ENCODE peak calls at places on chromosomes 11 and 22, in ten cellular contexts. H, Z, O, Y, D, W, J, E, M and B are unnamed samples.

GRCh38 chr11:46380340-46381045 is 976 bp upstream of the MDK start:
- DNase-seq in H (no peak), Z (peak; percentile 90), O (peak; percentile 87), Y (peak; percentile 87), D (peak; percentile 85), W (peak; percentile 57), J (peak; percentile 92), E (peak; percentile 80), M (no peak), B (no peak)

GRCh38 chr22:29043906-29044575 is 17.6 kb downstream of the C22orf31 start:
- DNase-seq in H (no peak), Z (no peak), O (no peak), Y (no peak), D (no peak), W (no peak), J (no peak), E (no peak), M (no peak), B (peak; percentile 39)

GRCh38 chr11:47152953-47153950 is 23.4 kb downstream of the ARFGAP2 start:
- DNase-seq in H (no peak), Z (peak; percentile 93), O (peak; percentile 79), Y (peak; percentile 89), D (peak; percentile 89), W (peak; percentile 60), J (no peak), E (peak; percentile 84), M (no peak), B (peak; percentile 91)

GRCh38 chr11:120167659-120168058 is 29.7 kb upstream of the TRIM29 start:
- DNase-seq in H (no peak), Z (no peak), O (no peak), Y (no peak), D (peak; percentile 60), W (no peak), J (no peak), E (no peak), M (no peak), B (no peak)

GRCh38 chr11:63666874-63667273 is 4.3 kb downstream of the ATL3 start:
- DNase-seq in H (no peak), Z (no peak), O (no peak), Y (no peak), D (no peak), W (no peak), J (no peak), E (no peak), M (no peak), B (no peak)

GRCh38 chr11:61152816-61153592 is 8.2 kb downstream of the VPS37C start:
- DNase-seq in H (no peak), Z (no peak), O (no peak), Y (no peak), D (peak; percentile 56), W (no peak), J (peak; percentile 38), E (no peak), M (no peak), B (no peak)

GRCh38 chr11:118530180-118530682 is 761 bp upstream of the TMEM25 start:
- DNase-seq in H (no peak), Z (no peak), O (peak; percentile 71), Y (no peak), D (no peak), W (peak; percentile 32), J (no peak), E (peak; percentile 37), M (no peak), B (no peak)

GRCh38 chr11:10528121-10528520 is 12.9 kb downstream of the RNF141 start:
- DNase-seq in H (no peak), Z (no peak), O (no peak), Y (no peak), D (no peak), W (no peak), J (no peak), E (no peak), M (no peak), B (no peak)

GRCh38 chr11:130123414-130124040 is 36.1 kb upstream of the ST14 start:
- DNase-seq in H (no peak), Z (no peak), O (no peak), Y (no peak), D (no peak), W (no peak), J (no peak), E (no peak), M (no peak), B (no peak)

GRCh38 chr11:130120045-130120444 is 39.5 kb upstream of the ST14 start:
- DNase-seq in H (no peak), Z (no peak), O (no peak), Y (no peak), D (no peak), W (no peak), J (no peak), E (no peak), M (no peak), B (no peak)

GRCh38 chr11:130122141-130122575 is 37.4 kb upstream of the ST14 start:
- DNase-seq in H (peak; percentile 60), Z (no peak), O (no peak), Y (no peak), D (no peak), W (no peak), J (no peak), E (no peak), M (no peak), B (no peak)

GRCh38 chr11:130124096-130124495 is 35.5 kb upstream of the ST14 start:
- DNase-seq in H (peak; percentile 61), Z (no peak), O (no peak), Y (no peak), D (peak; percentile 86), W (no peak), J (peak; percentile 90), E (peak; percentile 44), M (peak; percentile 85), B (no peak)

DNA sequence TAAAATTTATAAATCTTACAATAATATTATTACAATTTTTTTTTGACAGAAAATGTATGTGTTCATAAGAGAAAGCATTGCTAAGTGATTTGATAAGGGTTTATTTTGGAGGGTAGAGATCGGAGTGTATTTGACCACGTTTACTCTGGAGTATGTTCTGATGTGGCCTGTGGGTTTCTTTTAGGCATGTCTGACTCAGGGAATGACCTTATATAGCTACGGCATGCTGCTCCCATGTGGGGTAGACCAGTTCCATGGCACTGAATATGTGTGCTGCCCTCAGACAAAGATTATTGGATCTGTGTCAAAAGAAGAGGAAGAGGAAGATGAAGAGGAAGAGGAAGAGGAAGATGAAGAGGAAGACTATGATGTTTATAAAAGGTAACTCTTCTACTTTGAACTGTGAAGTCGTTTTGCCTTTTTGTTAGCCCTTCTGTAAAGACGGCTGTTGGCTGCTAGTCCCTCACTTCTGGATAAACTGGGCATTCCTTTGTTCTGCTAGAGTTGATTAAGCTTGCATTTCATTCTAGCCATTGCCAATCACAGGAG is 38.1 kb upstream of the ST14 start:
- DNase-seq in H (peak; percentile 29), Z (no peak), O (no peak), Y (no peak), D (no peak), W (no peak), J (no peak), E (no peak), M (no peak), B (no peak)
- H3K4me1 ChIP-seq in H (peaks cover 10% of the 10 kb centered on the region), Z (no peaks in the 10 kb centered on the region), O (no peaks in the 10 kb centered on the region), Y (peaks cover under 1% of the 10 kb centered on the region), D (peaks cover 12% of the 10 kb centered on the region), W (no peaks in the 10 kb centered on the region), J (peaks cover 80% of the 10 kb centered on the region), E (peaks cover 26% of the 10 kb centered on the region), M (peaks cover 3% of the 10 kb centered on the region), B (peaks cover 16% of the 10 kb centered on the region)

GRCh38 chr11:116835042-116835772 is 2.2 kb downstream of the APOA1 start:
- DNase-seq in H (no peak), Z (peak; percentile 41), O (peak; percentile 23), Y (no peak), D (peak; percentile 62), W (no peak), J (no peak), E (no peak), M (no peak), B (no peak)

GRCh38 chr11:116837231-116838091 is at the start of gene APOA1:
- DNase-seq in H (no peak), Z (peak; percentile 25), O (no peak), Y (peak; percentile 49), D (peak; percentile 42), W (no peak), J (peak; percentile 69), E (no peak), M (no peak), B (no peak)

GRCh38 chr11:116833816-116834534 is 3.4 kb downstream of the APOA1 start:
- DNase-seq in H (no peak), Z (no peak), O (no peak), Y (no peak), D (no peak), W (no peak), J (peak; percentile 54), E (no peak), M (no peak), B (no peak)

GRCh38 chr11:116836648-116837023 is 786 bp downstream of the APOA1 start:
- DNase-seq in H (no peak), Z (no peak), O (no peak), Y (no peak), D (peak; percentile 54), W (no peak), J (peak; percentile 65), E (no peak), M (no peak), B (no peak)

GRCh38 chr11:116835791-116836647 is 1.4 kb downstream of the APOA1 start:
- DNase-seq in H (peak; percentile 88), Z (peak; percentile 95), O (peak; percentile 90), Y (peak; percentile 84), D (peak; percentile 94), W (peak; percentile 78), J (peak; percentile 94), E (peak; percentile 91), M (peak; percentile 53), B (no peak)
- TF ChIP-seq POLR2AphosphoS5 in H (peak; percentile 70), Z (peak; percentile 75), O (no peak), Y (no peak), D (peak; percentile 48), W (peak; percentile 84), J (peak; percentile 75), E (peak; percentile 61), M (no peak), B (no peak)

DNA sequence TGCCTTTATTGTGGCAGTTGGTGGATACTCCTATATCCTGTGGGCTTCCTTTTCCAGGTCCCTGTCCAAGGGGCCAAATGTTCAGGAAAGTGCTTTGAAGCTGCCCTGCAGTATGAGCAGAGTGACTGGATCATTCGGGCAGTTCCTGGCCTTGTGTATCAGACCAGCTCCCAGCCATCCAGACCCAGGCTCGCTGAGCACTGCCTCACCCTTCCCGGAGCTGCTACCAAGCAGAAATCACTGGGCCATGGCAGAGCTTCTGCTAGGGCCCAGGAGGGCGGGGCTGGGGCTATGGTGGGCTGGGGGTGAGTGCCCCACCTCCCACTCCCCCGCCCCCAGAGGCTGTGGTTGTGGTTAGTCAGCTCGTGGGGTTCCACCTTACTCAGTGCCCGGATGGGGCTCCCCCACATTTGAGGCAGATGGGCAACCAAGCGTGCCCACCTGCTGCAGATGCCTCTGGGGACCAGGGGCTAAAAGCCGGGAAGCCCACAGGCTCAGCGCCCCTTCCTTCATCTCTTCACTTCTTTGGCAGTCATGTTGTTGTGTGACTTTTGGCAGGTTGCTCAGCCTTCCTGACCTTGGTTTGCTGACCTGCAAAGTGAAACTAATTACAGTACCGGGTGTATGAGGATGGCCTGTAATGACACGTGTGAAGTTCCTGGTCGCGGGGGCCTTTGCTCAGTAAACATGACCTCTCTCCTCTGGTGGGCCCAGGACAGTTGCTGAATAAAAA is 2.0 kb upstream of the LRRC32 start:
- DNase-seq in H (no peak), Z (no peak), O (no peak), Y (no peak), D (no peak), W (no peak), J (peak; percentile 94), E (no peak), M (no peak), B (no peak)
- H3K27ac ChIP-seq in H (no peak overlapping the region), Z (no peak overlapping the region), O (no peak overlapping the region), Y (no peak overlapping the region), D (no peak overlapping the region), W (no peak overlapping the region), J (peak overlapping the region; percentile 84), E (peak overlapping the region; percentile 13), M (no peak overlapping the region), B (no peak overlapping the region)

DNA sequence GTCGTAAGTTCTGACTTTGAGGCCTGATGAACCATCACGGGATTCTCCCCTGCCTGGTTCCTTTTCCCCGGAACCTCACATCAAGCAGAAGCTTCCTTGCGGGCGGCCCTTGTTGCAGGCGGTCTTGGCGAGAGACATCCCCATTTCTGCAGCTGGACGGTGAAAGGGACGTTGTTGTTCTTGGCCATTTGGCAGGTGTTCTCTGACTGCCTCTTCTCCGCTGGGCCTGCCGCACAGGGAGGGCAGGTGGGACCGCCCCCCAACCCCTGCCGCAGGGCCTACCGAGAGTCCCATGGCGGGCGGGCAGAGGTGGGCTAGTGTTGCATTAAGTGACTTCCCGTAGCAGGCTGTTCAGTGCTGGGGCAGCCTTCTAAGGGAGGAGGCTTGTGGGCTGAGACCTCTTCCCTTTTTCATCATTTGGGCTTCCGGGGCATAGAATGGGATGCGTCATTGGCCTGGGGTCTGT is 26.9 kb upstream of the GRAMD4 start:
- DNase-seq in H (no peak), Z (no peak), O (no peak), Y (no peak), D (peak; percentile 71), W (no peak), J (peak; percentile 91), E (no peak), M (no peak), B (no peak)
- H3K4me1 ChIP-seq in H (peaks cover 20% of the 10 kb centered on the region), Z (no peaks in the 10 kb centered on the region), O (peaks cover 9% of the 10 kb centered on the region), Y (peaks cover 50% of the 10 kb centered on the region), D (peaks cover 5% of the 10 kb centered on the region), W (peaks cover 5% of the 10 kb centered on the region), J (peaks cover 48% of the 10 kb centered on the region), E (peaks cover 89% of the 10 kb centered on the region), M (peaks cover 8% of the 10 kb centered on the region), B (peaks cover 74% of the 10 kb centered on the region)